ENCODE peak calls at places on chromosomes 3 and 15, in four cellular contexts. Y is NCI-H460, X is left ventricle myocardium inferior, O is EH. D is an unnamed sample.

GRCh38 chr15:45476395-45476794 is 46.2 kb downstream of the SLC30A4 start:
- DNase-seq in O (no peak), X (no peak), Y (no peak), D (no peak)

GRCh38 chr3:125647318-125648014 is 52.2 kb upstream of the OSBPL11 start:
- DNase-seq in O (no peak), X (no peak), Y (no peak), D (no peak)

GRCh38 chr15:38809621-38810020 is 245.0 kb upstream of the RASGRP1 start:
- DNase-seq in X (no peak), Y (no peak), O (peak; percentile 72), D (no peak)

GRCh38 chr3:14523792-14524191 is 16.4 kb downstream of the GRIP2 start:
- DNase-seq in X (no peak), O (peak; percentile 33), Y (no peak), D (peak; percentile 73)

GRCh38 chr3:112605285-112605684 is 35.7 kb downstream of the CCDC80 start:
- DNase-seq in O (peak; percentile 96), Y (no peak), X (no peak), D (peak; percentile 37)

GRCh38 chr15:41772720-41773331 is 1.5 kb upstream of the MAPKBP1 start:
- DNase-seq in Y (peak; percentile 49), X (no peak), O (peak; percentile 83), D (peak; percentile 87)

GRCh38 chr15:83046558-83047127 is 20.4 kb downstream of the BTBD1 start:
- DNase-seq in O (peak; percentile 65), X (no peak), Y (peak; percentile 55), D (peak; percentile 60)

GRCh38 chr3:105715372-105715771 is 153.4 kb downstream of the CBLB start:
- DNase-seq in O (peak; percentile 74), X (no peak), Y (peak; percentile 13), D (peak; percentile 66)

GRCh38 chr3:77467702-77468407 is 428.0 kb downstream of the ROBO2 start:
- DNase-seq in Y (no peak), X (peak; percentile 21), O (peak; percentile 31), D (peak; percentile 42)

GRCh38 chr3:186025161-186025560 is 83.7 kb downstream of the ETV5 start:
- DNase-seq in X (no peak), O (peak; percentile 43), Y (no peak), D (peak; percentile 12)

GRCh38 chr3:32200991-32201758 is 37.3 kb upstream of the CMTM8 start:
- DNase-seq in Y (no peak), X (peak; percentile 33), O (no peak), D (no peak)

GRCh38 chr15:39907216-39907615 is 12.8 kb downstream of the GPR176 start:
- DNase-seq in Y (no peak), X (no peak), O (no peak), D (no peak)